ENCODE peak calls at places on chromosomes 3 and 15, in nine cellular contexts. Z is iPS DF 6.9; A is caudate nucleus; N is CD8-positive, alpha-beta memory T cell; U is AG04450; O is A549; K is tibial nerve; L is ascending aorta; D is colonic mucosa. I is an unnamed sample.
A peak's percentile ranks its signal among the peaks of the same experiment; 100 is the strongest.

GRCh38 chr3:13235079-13235478 is 161.8 kb upstream of the IQSEC1 start:
- DNase-seq in D (no peak), O (no peak), L (no peak), K (no peak), U (no peak), N (peak; percentile 13), A (no peak), Z (no peak), I (no peak)

GRCh38 chr3:78645628-78646310 is 1122.0 kb downstream of the ROBO1 start:
- DNase-seq in O (peak; percentile 79), A (no peak), Z (peak; percentile 71), L (no peak), U (peak; percentile 55), K (no peak), D (peak; percentile 24), N (no peak), I (peak; percentile 78)

GRCh38 chr15:32029862-32030781 is at the start of gene CHRNA7:
- DNase-seq in O (peak; percentile 63), A (peak; percentile 38), U (no peak), L (peak; percentile 72), N (no peak), Z (peak; percentile 37), D (peak; percentile 70), K (no peak), I (peak; percentile 12)

GRCh38 chr3:65231544-65231943 is 543.7 kb upstream of the ADAMTS9 start:
- DNase-seq in U (no peak), D (no peak), N (no peak), O (no peak), L (no peak), K (no peak), Z (no peak), A (no peak), I (no peak)

GRCh38 chr3:29759443-29760033 is 478.7 kb downstream of the RBMS3 start:
- DNase-seq in O (no peak), D (no peak), N (no peak), K (no peak), L (no peak), A (no peak), Z (no peak), U (no peak), I (no peak)

GRCh38 chr15:37078566-37078965 is 21.8 kb downstream of the MEIS2 start:
- DNase-seq in D (no peak), O (no peak), A (no peak), L (no peak), Z (no peak), K (no peak), U (no peak), N (no peak), I (no peak)

GRCh38 chr15:33910741-33911140 is 57.6 kb upstream of the CHRM5 start:
- DNase-seq in U (peak; percentile 6), K (no peak), A (no peak), N (no peak), Z (no peak), L (no peak), D (no peak), O (no peak), I (no peak)

GRCh38 chr3:184719709-184720108 is 7.8 kb upstream of the MAGEF1 start:
- DNase-seq in U (no peak), O (no peak), K (no peak), Z (no peak), L (no peak), D (no peak), N (no peak), A (no peak), I (no peak)

GRCh38 chr3:156604642-156605144 is 49.8 kb upstream of the SSR3 start:
- DNase-seq in K (no peak), A (no peak), Z (no peak), U (no peak), L (no peak), O (no peak), N (no peak), D (no peak), I (no peak)

GRCh38 chr3:149898771-149899170 is 71.9 kb downstream of the PFN2 start:
- DNase-seq in U (peak; percentile 21), Z (no peak), K (no peak), A (no peak), L (no peak), D (no peak), O (no peak), N (no peak), I (no peak)

GRCh38 chr3:184739594-184740505 is 28.0 kb upstream of the MAGEF1 start:
- DNase-seq in L (no peak), K (no peak), N (no peak), A (no peak), Z (no peak), U (no peak), D (no peak), O (no peak), I (no peak)

DNA sequence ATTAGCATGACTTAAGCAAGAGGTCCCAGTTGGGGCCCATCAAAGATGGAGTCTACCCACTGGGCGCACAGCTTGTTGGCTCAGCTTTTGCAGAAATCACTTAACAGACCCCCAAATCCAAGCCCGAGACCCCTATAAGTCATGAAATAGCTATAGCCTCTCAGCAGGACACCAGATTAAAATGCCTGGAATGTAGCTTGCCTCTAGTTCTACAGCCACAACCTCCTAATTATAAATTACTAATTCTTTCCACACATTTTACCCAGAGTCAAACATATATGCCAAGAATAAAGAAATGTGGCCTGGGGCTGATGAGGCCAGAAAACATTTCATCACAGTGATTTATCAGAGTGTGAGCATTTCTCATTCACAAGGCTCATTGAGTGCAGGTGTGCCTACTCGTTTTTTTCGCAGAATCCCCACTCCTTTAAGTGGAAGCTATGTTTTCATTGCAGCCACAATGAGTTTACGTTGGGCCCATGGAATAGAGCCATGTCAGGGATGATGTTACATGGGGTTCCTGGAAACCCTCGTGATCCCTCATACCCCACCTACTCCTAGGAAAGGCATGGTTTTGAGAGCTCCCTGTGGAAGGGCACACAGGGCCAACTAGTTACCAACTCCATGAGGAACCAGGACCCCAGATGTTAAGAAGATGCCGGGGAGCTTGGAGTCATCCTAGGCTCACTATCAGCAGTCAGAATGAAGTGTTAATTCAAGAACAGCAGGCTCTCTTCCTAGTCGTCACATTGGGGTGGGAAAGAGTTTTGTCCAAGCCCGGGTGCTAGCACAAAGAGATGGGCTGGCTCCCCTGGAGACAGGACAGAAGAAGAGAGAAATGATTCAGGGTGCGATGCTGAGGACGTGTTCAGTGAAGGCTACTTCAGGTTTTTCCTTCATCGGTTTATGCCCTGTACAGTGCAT is 90.3 kb upstream of the ABHD17C start:
- DNase-seq in L (no peak), K (no peak), U (no peak), N (no peak), A (no peak), D (no peak), O (no peak), Z (no peak), I (no peak)
- H3K27ac ChIP-seq in L (no peak overlapping the region), K (no peak overlapping the region), U (no peak overlapping the region), N (no peak overlapping the region), A (no peak overlapping the region), D (no peak overlapping the region), O (no peak overlapping the region), Z (no peak overlapping the region), I (no peak overlapping the region)

GRCh38 chr3:123692041-123692440 is 107.2 kb upstream of the HACD2 start:
- DNase-seq in D (no peak), A (no peak), N (no peak), Z (no peak), L (peak; percentile 53), K (no peak), O (no peak), U (no peak), I (no peak)
- H3K27ac ChIP-seq in D (no peak overlapping the region), A (peak overlapping the region; percentile 6), N (no peak overlapping the region), Z (no peak overlapping the region), L (peak overlapping the region; percentile 91), K (peak overlapping the region; percentile 66), O (no peak overlapping the region), U (no peak overlapping the region), I (no peak overlapping the region)

GRCh38 chr15:40792394-40792793 is 14.5 kb upstream of the ZFYVE19 start:
- DNase-seq in N (no peak), L (no peak), D (no peak), K (no peak), A (no peak), U (no peak), Z (no peak), O (no peak), I (no peak)

GRCh38 chr15:40789999-40790398 is 16.9 kb upstream of the ZFYVE19 start:
- DNase-seq in A (no peak), D (no peak), K (no peak), Z (no peak), O (no peak), N (no peak), L (no peak), U (no peak), I (no peak)

GRCh38 chr15:40793216-40793989 is 13.5 kb upstream of the ZFYVE19 start:
- DNase-seq in D (peak; percentile 92), U (peak; percentile 91), O (peak; percentile 91), N (no peak), L (no peak), Z (no peak), A (no peak), K (no peak), I (peak; percentile 96)

GRCh38 chr15:40789119-40789518 is 17.8 kb upstream of the ZFYVE19 start:
- DNase-seq in Z (no peak), A (no peak), L (no peak), K (no peak), D (no peak), U (no peak), N (no peak), O (no peak), I (no peak)

GRCh38 chr15:40790723-40791122 is 16.2 kb upstream of the ZFYVE19 start:
- DNase-seq in L (no peak), D (no peak), N (no peak), U (no peak), Z (no peak), K (no peak), O (no peak), A (no peak), I (no peak)
- H3K27ac ChIP-seq in L (no peak overlapping the region), D (no peak overlapping the region), N (no peak overlapping the region), U (no peak overlapping the region), Z (no peak overlapping the region), K (no peak overlapping the region), O (peak overlapping the region; percentile 43), A (no peak overlapping the region), I (no peak overlapping the region)

DNA sequence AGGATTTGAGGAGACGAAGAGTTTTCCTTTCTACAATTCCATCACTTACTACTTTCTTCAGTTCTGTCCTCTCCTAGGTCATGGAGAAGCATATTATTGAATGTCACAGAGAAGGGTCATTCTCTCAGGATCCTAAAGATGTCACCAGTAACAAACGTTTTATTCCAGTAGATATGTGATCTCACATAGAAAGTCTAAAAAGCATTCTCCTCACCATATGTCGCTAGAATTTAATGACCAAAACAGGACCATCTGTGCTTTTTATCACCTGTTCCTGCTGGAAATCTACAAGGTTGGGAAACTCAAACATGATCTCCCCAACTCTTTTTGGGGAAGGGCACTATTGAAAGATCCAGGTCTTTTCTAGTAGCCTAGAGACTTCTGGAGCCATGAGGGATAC is 24.0 kb upstream of the FRMD5 start:
- DNase-seq in D (no peak), A (no peak), L (no peak), U (no peak), N (no peak), K (no peak), Z (no peak), O (no peak), I (no peak)
- H3K27ac ChIP-seq in D (no peak overlapping the region), A (peak overlapping the region; percentile 81), L (no peak overlapping the region), U (no peak overlapping the region), N (no peak overlapping the region), K (no peak overlapping the region), Z (no peak overlapping the region), O (no peak overlapping the region), I (no peak overlapping the region)

DNA sequence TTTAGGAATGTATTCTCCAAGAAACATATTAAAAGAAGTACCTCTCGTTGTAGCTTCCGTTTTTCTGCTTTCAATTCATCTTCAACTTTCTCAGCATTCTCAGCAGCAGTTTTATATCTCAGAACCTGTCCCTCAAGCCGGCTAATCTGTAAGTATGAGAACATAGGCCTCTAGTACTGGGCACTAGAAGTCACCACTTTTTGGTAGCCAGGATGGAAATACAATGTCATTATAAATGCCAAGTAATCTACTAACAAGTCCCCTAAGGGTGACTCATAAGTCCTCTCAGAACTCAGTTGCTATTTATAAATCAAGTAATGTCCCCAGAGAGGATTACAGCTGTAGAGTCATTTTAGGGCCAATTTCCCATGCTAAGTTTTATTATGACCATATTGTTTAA is 61.1 kb downstream of the MLH1 start:
- DNase-seq in U (no peak), N (no peak), K (no peak), L (no peak), D (no peak), O (peak; percentile 7), Z (no peak), A (no peak), I (no peak)
- H3K27ac ChIP-seq in U (no peak overlapping the region), N (no peak overlapping the region), K (peak overlapping the region; percentile 15), L (peak overlapping the region; percentile 92), D (peak overlapping the region; percentile 26), O (no peak overlapping the region), Z (no peak overlapping the region), A (peak overlapping the region; percentile 60), I (no peak overlapping the region)

I was measured in HepG2.